ENCODE peak calls at places on chromosome 3, in seven cellular contexts. T is AG04450, H is transverse colon, N is HTR-8/SVneo, L is substantia nigra, A is NB4, G is caudate nucleus. V is an unnamed sample.

GRCh38 chr3:16350041-16350952 is 85.3 kb downstream of the OXNAD1 start:
- DNase-seq in G (no peak), H (no peak), T (peak), N (no peak), A (peak), L (no peak), V (no peak)

GRCh38 chr3:179624471-179624870 is 19.9 kb downstream of the NDUFB5 start:
- DNase-seq in H (no peak), A (no peak), T (no peak), L (no peak), G (no peak), N (no peak), V (no peak)

GRCh38 chr3:28104896-28105554 is 136.4 kb upstream of the CMC1 start:
- DNase-seq in N (no peak), G (no peak), T (no peak), L (no peak), H (no peak), A (no peak), V (no peak)

GRCh38 chr3:122859021-122859805 is 64.3 kb downstream of the SLC49A4 start:
- DNase-seq in T (no peak), A (no peak), G (no peak), H (no peak), L (no peak), N (no peak), V (no peak)

GRCh38 chr3:30354513-30354912 is 251.9 kb upstream of the TGFBR2 start:
- DNase-seq in N (no peak), A (no peak), G (no peak), H (no peak), T (no peak), L (no peak), V (no peak)

GRCh38 chr3:11660242-11660641 is 16.5 kb upstream of the VGLL4 start:
- DNase-seq in T (no peak), N (no peak), A (no peak), L (no peak), H (peak), G (no peak), V (no peak)

GRCh38 chr3:104368760-104369159 is 997.9 kb upstream of the ALCAM start:
- DNase-seq in H (no peak), L (no peak), A (no peak), T (no peak), N (no peak), G (no peak), V (no peak)

GRCh38 chr3:47583320-47584075 is 4.8 kb upstream of the CSPG5 start:
- DNase-seq in G (no peak), L (no peak), N (no peak), A (no peak), T (no peak), H (no peak), V (no peak)

GRCh38 chr3:184347321-184348056 is 10.1 kb downstream of the FAM131A start:
- DNase-seq in L (no peak), A (no peak), T (no peak), H (no peak), G (no peak), N (no peak), V (no peak)

GRCh38 chr3:122996038-122996580 is 31.5 kb downstream of the SEMA5B start:
- DNase-seq in A (no peak), G (peak), N (no peak), H (no peak), L (peak), T (no peak), V (no peak)

GRCh38 chr3:171459942-171460225 is 321 bp downstream of the TNIK start:
- DNase-seq in H (no peak), N (no peak), A (no peak), G (no peak), L (no peak), T (no peak), V (no peak)

GRCh38 chr3:185846041-185846440 is 21.2 kb upstream of the IGF2BP2 start:
- DNase-seq in H (no peak), A (no peak), L (no peak), G (no peak), T (no peak), N (no peak), V (no peak)

GRCh38 chr3:127817331-127817821 is 4.9 kb downstream of the MGLL start:
- DNase-seq in A (no peak), L (no peak), G (no peak), H (peak), N (peak), T (no peak), V (no peak)

GRCh38 chr3:123700791-123701712 is 116.2 kb upstream of the HACD2 start:
- DNase-seq in A (no peak), H (peak), L (peak), N (no peak), G (peak), T (no peak), V (no peak)

GRCh38 chr3:149501524-149501923 is 27.0 kb downstream of the TM4SF4 start:
- DNase-seq in H (no peak), L (no peak), G (no peak), T (peak), A (no peak), N (no peak), V (no peak)

GRCh38 chr3:14570089-14570488 is 29.9 kb upstream of the GRIP2 start:
- DNase-seq in N (no peak), L (no peak), H (no peak), G (no peak), T (no peak), A (peak), V (no peak)

GRCh38 chr3:60609446-60609845 is 641.8 kb downstream of the FHIT start:
- DNase-seq in G (no peak), H (no peak), L (no peak), A (no peak), T (no peak), N (no peak), V (no peak)

GRCh38 chr3:158110658-158111018 is 749 bp downstream of the RSRC1 start:
- DNase-seq in G (no peak), N (no peak), L (no peak), T (no peak), H (no peak), A (no peak), V (no peak)

GRCh38 chr3:129937717-129938116 is 36.8 kb upstream of the TRH start:
- DNase-seq in T (no peak), A (no peak), H (no peak), L (no peak), N (no peak), G (no peak), V (no peak)

GRCh38 chr3:185176756-185177359 is 24.0 kb upstream of the C3orf70 start:
- DNase-seq in H (peak), N (peak), A (peak), G (no peak), L (no peak), T (no peak), V (peak)

GRCh38 chr3:166071-166470 is 30.5 kb upstream of the CHL1 start:
- DNase-seq in L (no peak), G (no peak), T (no peak), A (no peak), N (no peak), H (no peak), V (no peak)